ENCODE peak calls at places on chromosome 19, in four cellular contexts. U, G, H and L are unnamed samples.

GRCh38 chr19:48634424-48635262 is 2.5 kb downstream of the DBP start:
- DNase-seq in H (peak), U (peak), G (peak), L (peak)

GRCh38 chr19:38173324-38174041 is 50.5 kb downstream of the DPF1 start:
- DNase-seq in G (no peak), U (no peak), H (no peak), L (no peak)

GRCh38 chr19:51166846-51167490 is 24.9 kb downstream of the SIGLEC7 start:
- DNase-seq in G (no peak), U (no peak), H (no peak), L (no peak)

GRCh38 chr19:48985711-48986110 is 7.4 kb downstream of the GYS1 start:
- DNase-seq in U (no peak), H (no peak), G (no peak), L (no peak)

GRCh38 chr19:17194608-17195007 is 20.5 kb upstream of the USE1 start:
- DNase-seq in H (no peak), G (no peak), U (no peak), L (no peak)

GRCh38 chr19:48170817-48171347 is 402 bp downstream of the ZSWIM9 start:
- DNase-seq in G (no peak), H (no peak), U (peak), L (no peak)

GRCh38 chr19:40592170-40592569 is 9.0 kb upstream of the LTBP4 start:
- DNase-seq in G (peak), H (no peak), U (no peak), L (peak)

GRCh38 chr19:19338082-19338481 is 17.5 kb downstream of the MAU2 start:
- DNase-seq in H (no peak), G (no peak), U (no peak), L (no peak)

GRCh38 chr19:35716735-35716984 is 1.1 kb upstream of the KMT2B start:
- DNase-seq in G (no peak), U (no peak), H (no peak), L (no peak)

DNA sequence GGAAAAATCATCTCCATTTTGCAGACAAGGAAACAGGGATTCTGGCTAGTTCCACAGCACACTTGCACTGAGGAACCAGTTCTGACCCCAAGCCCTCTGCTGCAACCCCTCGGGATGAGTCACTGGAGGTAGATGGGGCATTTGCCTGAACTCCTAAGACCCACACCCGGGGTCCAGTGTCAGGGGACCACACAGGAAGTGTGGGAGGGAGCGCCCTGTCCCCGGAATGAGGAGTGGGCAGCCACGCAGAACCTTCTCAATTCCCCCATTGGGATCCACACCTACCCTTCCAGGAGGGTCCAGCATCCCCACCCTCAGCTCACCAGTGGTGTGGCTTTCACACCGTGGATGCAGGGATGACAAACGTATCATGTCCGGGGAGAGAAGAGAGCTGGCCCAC is 62.7 kb downstream of the TSHZ3 start:
- DNase-seq in G (no peak), U (no peak), H (no peak), L (no peak)
- TF ChIP-seq ETV6 in G (no peak), U (no peak), H (no peak), L (no peak)

DNA sequence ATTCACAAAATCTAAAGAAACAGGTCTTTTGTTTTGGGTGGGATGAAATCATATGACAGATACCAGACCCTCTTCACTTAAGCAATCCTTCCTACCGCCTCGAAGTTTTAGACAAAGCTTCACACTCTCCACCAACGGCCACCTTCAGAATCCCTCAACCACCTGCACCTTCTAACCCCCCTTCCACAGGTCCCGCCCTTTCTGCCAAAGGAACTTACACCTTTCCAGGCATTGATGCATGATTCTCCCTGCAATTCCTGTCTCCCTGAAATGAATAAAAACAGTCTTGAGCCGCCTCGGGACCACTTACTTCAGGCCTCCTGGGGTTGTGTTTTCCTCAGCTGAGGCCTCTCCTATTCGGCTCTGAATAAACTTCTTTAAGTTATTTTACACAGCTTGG is 869 bp downstream of the ZNF433 start:
- DNase-seq in U (no peak), G (no peak), H (no peak), L (no peak)
- TF ChIP-seq ETV6 in U (no peak), G (no peak), H (no peak), L (no peak)

GRCh38 chr19:11887247-11887617 is 350 bp upstream of the ZNF69 start:
- DNase-seq in H (no peak), U (peak), G (no peak), L (no peak)

GRCh38 chr19:11880598-11880997 is 7.0 kb upstream of the ZNF69 start:
- DNase-seq in U (no peak), G (no peak), H (no peak), L (no peak)

DNA sequence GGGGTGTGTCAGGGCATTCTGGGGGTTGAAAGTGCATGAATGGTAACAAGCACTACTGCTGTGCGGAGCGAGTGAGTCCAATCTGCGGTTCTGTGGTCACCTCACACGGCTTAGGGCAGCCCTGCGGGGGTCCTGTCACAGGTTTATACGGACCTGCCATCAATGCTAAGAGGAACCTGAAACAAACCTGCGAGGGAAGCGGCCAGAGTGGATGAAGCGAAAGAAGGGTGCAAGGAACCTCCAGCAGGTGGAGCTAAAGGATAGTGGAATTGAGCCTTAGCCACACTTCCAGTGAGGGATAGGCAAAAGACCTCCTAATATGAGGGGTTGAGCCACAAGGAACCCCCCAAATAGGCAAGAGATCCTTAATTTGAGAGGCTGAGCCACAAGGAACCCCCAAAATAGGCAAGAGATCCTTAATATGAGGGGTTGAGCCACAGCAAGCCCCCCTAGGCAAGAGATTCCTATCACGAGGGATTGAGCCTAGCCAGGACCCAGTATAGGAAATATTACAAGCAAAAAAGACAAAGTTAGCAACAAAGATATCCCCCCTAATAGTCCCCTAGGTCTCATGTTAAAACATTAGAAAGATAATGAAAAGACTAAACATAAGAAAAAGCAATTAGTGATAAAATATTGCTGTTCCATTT is 6.3 kb upstream of the ZNF69 start:
- DNase-seq in H (peak), U (peak), G (peak), L (peak)
- TF ChIP-seq ETV6 in H (no peak), U (no peak), G (no peak), L (no peak)

GRCh38 chr19:4583961-4584669 is 24.6 kb upstream of the SEMA6B start:
- DNase-seq in U (peak), H (no peak), G (peak), L (peak)
- TF ChIP-seq ETV6 in U (peak), H (no peak), G (peak), L (no peak)

GRCh38 chr19:7254590-7254989 is 39.6 kb downstream of the INSR start:
- DNase-seq in G (no peak), H (no peak), U (no peak), L (no peak)
- TF ChIP-seq ETV6 in G (no peak), H (no peak), U (no peak), L (no peak)

GRCh38 chr19:2391118-2391725 is 31.2 kb downstream of the TMPRSS9 start:
- DNase-seq in G (peak), U (no peak), H (peak), L (peak)

GRCh38 chr19:2394054-2394668 is 33.2 kb downstream of the TIMM13 start:
- DNase-seq in H (peak), G (peak), U (no peak), L (no peak)

GRCh38 chr19:2392366-2392765 is 32.3 kb downstream of the TMPRSS9 start:
- DNase-seq in U (no peak), H (no peak), G (no peak), L (no peak)

GRCh38 chr19:2398735-2399305 is 28.6 kb downstream of the TIMM13 start:
- DNase-seq in U (no peak), H (no peak), G (no peak), L (no peak)

GRCh38 chr19:2394669-2395292 is 32.6 kb downstream of the TIMM13 start:
- DNase-seq in U (no peak), H (peak), G (peak), L (no peak)
- TF ChIP-seq ETV6 in U (no peak), H (no peak), G (no peak), L (no peak)